ENCODE peak calls at places on chromosomes 6 and 20, in seven cellular contexts. One of them, this sample, is unnamed.

GRCh38 chr6:158545043-158545966 is 14.6 kb upstream of the TMEM181 start:
- DNase-seq in MM.1S: no peak
- DNase-seq in neural progenitor cell: no peak
- DNase-seq in fibroblast of lung: no peak
- DNase-seq in H1: no peak
- DNase-seq in PC-9: no peak
- DNase-seq in PC-3: no peak
- DNase-seq in this sample: no peak

GRCh38 chr6:63349401-63349800 is 29.6 kb upstream of the LGSN start:
- DNase-seq in PC-3: no peak
- DNase-seq in PC-9: no peak
- DNase-seq in MM.1S: no peak
- DNase-seq in neural progenitor cell: no peak
- DNase-seq in fibroblast of lung: no peak
- DNase-seq in H1: no peak
- DNase-seq in this sample: no peak

GRCh38 chr6:56860466-56860865 is 94.4 kb upstream of the BEND6 start:
- DNase-seq in PC-9: peak; percentile 90
- DNase-seq in fibroblast of lung: peak; percentile 67
- DNase-seq in PC-3: peak; percentile 52
- DNase-seq in H1: no peak
- DNase-seq in neural progenitor cell: no peak
- DNase-seq in MM.1S: no peak
- DNase-seq in this sample: no peak

GRCh38 chr20:57629976-57630525 is 9.8 kb upstream of the ZBP1 start:
- DNase-seq in PC-9: no peak
- DNase-seq in PC-3: no peak
- DNase-seq in H1: no peak
- DNase-seq in MM.1S: no peak
- DNase-seq in fibroblast of lung: no peak
- DNase-seq in neural progenitor cell: no peak
- DNase-seq in this sample: no peak

GRCh38 chr6:10801224-10801848 is 37.0 kb downstream of the MAK start:
- DNase-seq in fibroblast of lung: peak; percentile 33
- DNase-seq in PC-3: peak; percentile 82
- DNase-seq in neural progenitor cell: peak; percentile 65
- DNase-seq in H1: peak; percentile 15
- DNase-seq in MM.1S: peak; percentile 41
- DNase-seq in PC-9: peak; percentile 38
- DNase-seq in this sample: peak; percentile 74

GRCh38 chr6:129795261-129795660 is 65.9 kb downstream of the TMEM244 start:
- DNase-seq in PC-3: no peak
- DNase-seq in H1: no peak
- DNase-seq in neural progenitor cell: no peak
- DNase-seq in PC-9: no peak
- DNase-seq in MM.1S: no peak
- DNase-seq in fibroblast of lung: no peak
- DNase-seq in this sample: no peak

GRCh38 chr6:105015482-105015881 is 58.6 kb downstream of the LIN28B start:
- DNase-seq in H1: no peak
- DNase-seq in fibroblast of lung: peak; percentile 84
- DNase-seq in PC-3: peak; percentile 15
- DNase-seq in neural progenitor cell: no peak
- DNase-seq in MM.1S: no peak
- DNase-seq in PC-9: no peak
- DNase-seq in this sample: no peak

GRCh38 chr20:63625771-63626423 is 1.0 kb downstream of the GMEB2 start:
- DNase-seq in PC-9: no peak
- DNase-seq in MM.1S: peak; percentile 38
- DNase-seq in neural progenitor cell: peak; percentile 34
- DNase-seq in fibroblast of lung: peak; percentile 51
- DNase-seq in H1: no peak
- DNase-seq in PC-3: peak; percentile 12
- DNase-seq in this sample: peak; percentile 42

GRCh38 chr6:160141001-160141726 is 19.5 kb downstream of the SLC22A1 start:
- DNase-seq in H1: no peak
- DNase-seq in neural progenitor cell: no peak
- DNase-seq in PC-3: peak; percentile 71
- DNase-seq in MM.1S: no peak
- DNase-seq in PC-9: no peak
- DNase-seq in fibroblast of lung: peak; percentile 79
- DNase-seq in this sample: no peak

GRCh38 chr6:135182993-135183531 is 2.0 kb downstream of the MYB start:
- DNase-seq in PC-9: peak; percentile 3
- DNase-seq in fibroblast of lung: no peak
- DNase-seq in PC-3: peak; percentile 39
- DNase-seq in MM.1S: peak; percentile 95
- DNase-seq in neural progenitor cell: peak; percentile 52
- DNase-seq in H1: no peak
- DNase-seq in this sample: peak; percentile 69
- TF ChIP-seq EZH2 in PC-9: no peak
- TF ChIP-seq EZH2 in fibroblast of lung: peak; percentile 32
- TF ChIP-seq EZH2 in PC-3: no peak
- TF ChIP-seq EZH2 in MM.1S: no peak
- TF ChIP-seq EZH2 in neural progenitor cell: peak; percentile 67
- TF ChIP-seq EZH2 in H1: no peak
- TF ChIP-seq EZH2 in this sample: no peak

DNA sequence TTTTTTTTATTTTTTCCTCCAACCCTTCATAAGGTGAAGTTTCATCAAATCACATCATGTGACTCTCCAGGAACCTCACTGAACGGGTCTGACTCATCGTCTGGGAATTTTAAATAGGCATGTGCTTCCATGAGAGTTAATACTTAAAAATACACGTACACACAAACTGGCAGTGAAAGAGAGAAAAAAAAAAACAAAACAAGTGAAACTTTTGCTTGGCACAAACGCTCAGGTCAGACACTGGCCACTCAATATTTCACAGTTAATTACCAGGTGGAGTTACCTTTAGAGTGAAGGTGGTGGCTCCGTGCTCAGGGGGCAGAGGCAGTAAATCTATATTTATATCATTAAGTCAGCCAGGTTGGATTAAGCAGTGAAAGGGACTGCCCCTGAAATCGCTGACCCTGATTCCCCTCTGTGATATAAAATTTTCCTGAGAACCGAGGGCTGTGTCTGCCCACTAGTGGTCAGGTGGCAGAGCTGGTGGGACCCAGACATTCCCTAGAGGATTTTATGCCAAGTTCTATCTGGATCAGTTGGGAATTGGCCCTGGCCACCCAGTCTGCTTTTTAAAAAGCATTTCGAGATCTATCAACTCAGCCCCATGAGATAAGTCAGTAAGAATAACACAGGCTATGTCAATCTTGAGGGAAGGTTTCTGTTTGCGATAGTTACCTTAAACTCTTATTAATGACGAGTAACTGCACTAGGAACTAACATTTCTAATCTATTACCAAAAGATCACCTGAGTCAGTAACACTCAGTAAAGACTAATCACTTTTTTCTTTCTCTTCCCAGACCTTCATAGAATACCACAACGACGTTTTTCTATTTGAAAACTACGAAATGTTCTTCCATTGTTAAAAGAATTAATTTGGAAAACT is 259.1 kb downstream of the HDGFL1 start:
- DNase-seq in MM.1S: no peak
- DNase-seq in fibroblast of lung: peak; percentile 99
- DNase-seq in PC-9: peak; percentile 97
- DNase-seq in H1: no peak
- DNase-seq in neural progenitor cell: peak; percentile 75
- DNase-seq in PC-3: peak; percentile 97
- DNase-seq in this sample: peak; percentile 24
- H2AFZ ChIP-seq in MM.1S: no peak overlapping the region
- H2AFZ ChIP-seq in fibroblast of lung: no peak overlapping the region
- H2AFZ ChIP-seq in PC-9: peak overlapping the region; percentile 66
- H2AFZ ChIP-seq in H1: peak overlapping the region; percentile 97
- H2AFZ ChIP-seq in neural progenitor cell: peak overlapping the region; percentile 57
- H2AFZ ChIP-seq in PC-3: peak overlapping the region; percentile 61
- H2AFZ ChIP-seq in this sample: no peak overlapping the region

GRCh38 chr20:46897471-46897870 is 2.8 kb downstream of the EYA2 start:
- DNase-seq in PC-9: no peak
- DNase-seq in H1: no peak
- DNase-seq in PC-3: no peak
- DNase-seq in fibroblast of lung: no peak
- DNase-seq in neural progenitor cell: no peak
- DNase-seq in MM.1S: no peak
- DNase-seq in this sample: no peak
- TF ChIP-seq EZH2 in PC-9: no peak
- TF ChIP-seq EZH2 in H1: no peak
- TF ChIP-seq EZH2 in PC-3: no peak
- TF ChIP-seq EZH2 in fibroblast of lung: no peak
- TF ChIP-seq EZH2 in neural progenitor cell: no peak
- TF ChIP-seq EZH2 in MM.1S: no peak
- TF ChIP-seq EZH2 in this sample: no peak

GRCh38 chr6:80433666-80434025 is 327.2 kb downstream of the BCKDHB start:
- DNase-seq in fibroblast of lung: no peak
- DNase-seq in H1: no peak
- DNase-seq in PC-9: no peak
- DNase-seq in neural progenitor cell: no peak
- DNase-seq in PC-3: no peak
- DNase-seq in MM.1S: no peak
- DNase-seq in this sample: no peak

GRCh38 chr6:80434951-80435350 is 328.5 kb downstream of the BCKDHB start:
- DNase-seq in PC-9: no peak
- DNase-seq in MM.1S: no peak
- DNase-seq in H1: no peak
- DNase-seq in PC-3: no peak
- DNase-seq in fibroblast of lung: no peak
- DNase-seq in neural progenitor cell: no peak
- DNase-seq in this sample: no peak

GRCh38 chr6:80435457-80435856 is 329.0 kb downstream of the BCKDHB start:
- DNase-seq in MM.1S: no peak
- DNase-seq in PC-9: no peak
- DNase-seq in fibroblast of lung: no peak
- DNase-seq in neural progenitor cell: no peak
- DNase-seq in PC-3: peak; percentile 19
- DNase-seq in H1: no peak
- DNase-seq in this sample: no peak

GRCh38 chr6:80436663-80437062 is 330.2 kb downstream of the BCKDHB start:
- DNase-seq in MM.1S: no peak
- DNase-seq in neural progenitor cell: no peak
- DNase-seq in H1: no peak
- DNase-seq in PC-3: no peak
- DNase-seq in PC-9: no peak
- DNase-seq in fibroblast of lung: no peak
- DNase-seq in this sample: no peak

GRCh38 chr6:80433010-80433665 is 326.7 kb downstream of the BCKDHB start:
- DNase-seq in MM.1S: no peak
- DNase-seq in fibroblast of lung: peak; percentile 10
- DNase-seq in PC-3: no peak
- DNase-seq in neural progenitor cell: peak; percentile 84
- DNase-seq in PC-9: no peak
- DNase-seq in H1: no peak
- DNase-seq in this sample: no peak
- H2AFZ ChIP-seq in MM.1S: no peak overlapping the region
- H2AFZ ChIP-seq in fibroblast of lung: peak overlapping the region; percentile 8
- H2AFZ ChIP-seq in PC-3: no peak overlapping the region
- H2AFZ ChIP-seq in neural progenitor cell: peak overlapping the region; percentile 86
- H2AFZ ChIP-seq in PC-9: no peak overlapping the region
- H2AFZ ChIP-seq in H1: no peak overlapping the region
- H2AFZ ChIP-seq in this sample: no peak overlapping the region

GRCh38 chr20:24559114-24559513 is 89.7 kb downstream of the SYNDIG1 start:
- DNase-seq in neural progenitor cell: no peak
- DNase-seq in fibroblast of lung: no peak
- DNase-seq in MM.1S: no peak
- DNase-seq in PC-3: no peak
- DNase-seq in H1: no peak
- DNase-seq in PC-9: no peak
- DNase-seq in this sample: no peak
- TF ChIP-seq EZH2 in neural progenitor cell: no peak
- TF ChIP-seq EZH2 in fibroblast of lung: no peak
- TF ChIP-seq EZH2 in MM.1S: no peak
- TF ChIP-seq EZH2 in PC-3: no peak
- TF ChIP-seq EZH2 in H1: no peak
- TF ChIP-seq EZH2 in PC-9: no peak
- TF ChIP-seq EZH2 in this sample: no peak

GRCh38 chr6:98039443-98039842 is 756.4 kb upstream of the MMS22L start:
- DNase-seq in PC-3: no peak
- DNase-seq in fibroblast of lung: no peak
- DNase-seq in neural progenitor cell: peak; percentile 19
- DNase-seq in MM.1S: no peak
- DNase-seq in H1: no peak
- DNase-seq in PC-9: no peak
- DNase-seq in this sample: no peak
- H2AFZ ChIP-seq in PC-3: no peak overlapping the region
- H2AFZ ChIP-seq in fibroblast of lung: no peak overlapping the region
- H2AFZ ChIP-seq in neural progenitor cell: peak overlapping the region; percentile 15
- H2AFZ ChIP-seq in MM.1S: no peak overlapping the region
- H2AFZ ChIP-seq in H1: no peak overlapping the region
- H2AFZ ChIP-seq in PC-9: no peak overlapping the region
- H2AFZ ChIP-seq in this sample: no peak overlapping the region